ENCODE peak calls at places on chromosomes 11 and 22, in four cellular contexts. N is PC-3, S is brain microvascular endothelial cell, F is IMR-90. P is an unnamed sample.

GRCh38 chr11:65945430-65945911 is at the start of gene TSGA10IP:
- DNase-seq in S (no peak), F (no peak), N (no peak), P (no peak)

GRCh38 chr11:32435947-32436750 is 810 bp upstream of the WT1 start:
- DNase-seq in F (no peak), N (no peak), S (no peak), P (no peak)

GRCh38 chr22:44659140-44659539 is 42.9 kb upstream of the PRR5 start:
- DNase-seq in F (no peak), S (peak; percentile 11), N (no peak), P (no peak)

GRCh38 chr11:65862191-65862735 is 2.0 kb downstream of the MUS81 start:
- DNase-seq in F (no peak), S (no peak), N (no peak), P (no peak)

GRCh38 chr11:35390737-35391682 is 28.3 kb downstream of the SLC1A2 start:
- DNase-seq in S (peak; percentile 76), F (peak; percentile 89), N (peak; percentile 92), P (peak; percentile 58)

GRCh38 chr22:40044870-40045834 is 50.4 kb downstream of the FAM83F start:
- DNase-seq in N (peak; percentile 30), F (peak; percentile 15), S (peak; percentile 11), P (peak; percentile 31)

GRCh38 chr22:44668190-44668885 is 33.7 kb upstream of the PRR5 start:
- DNase-seq in N (no peak), F (no peak), S (no peak), P (no peak)

GRCh38 chr11:74683279-74683871 is 47.9 kb downstream of the CHRDL2 start:
- DNase-seq in N (no peak), S (no peak), F (no peak), P (no peak)

GRCh38 chr22:41445171-41446056 is 1.2 kb downstream of the TOB2 start:
- DNase-seq in N (peak; percentile 43), S (no peak), F (no peak), P (no peak)

GRCh38 chr11:130278745-130279144 is 36.0 kb downstream of the ZBTB44 start:
- DNase-seq in S (no peak), N (no peak), F (peak; percentile 32), P (no peak)

GRCh38 chr11:72625746-72626636 is 48.2 kb downstream of the PDE2A start:
- DNase-seq in N (no peak), F (peak; percentile 27), S (no peak), P (no peak)

GRCh38 chr11:75667268-75667830 is 1.5 kb downstream of the MAP6 start:
- DNase-seq in F (no peak), S (no peak), N (peak; percentile 41), P (peak; percentile 19)

GRCh38 chr11:130217133-130217631 is 57.6 kb downstream of the ST14 start:
- DNase-seq in F (no peak), N (no peak), S (no peak), P (no peak)

GRCh38 chr11:124844664-124845079 is 20.6 kb upstream of the ROBO3 start:
- DNase-seq in F (no peak), N (no peak), S (no peak), P (no peak)

GRCh38 chr11:15800121-15800800 is 556.1 kb downstream of the SOX6 start:
- DNase-seq in F (peak; percentile 86), S (peak; percentile 88), N (peak; percentile 4), P (peak; percentile 7)

GRCh38 chr11:38547464-38547863 is 1949.4 kb upstream of the RAG2 start:
- DNase-seq in N (peak; percentile 52), S (no peak), F (no peak), P (peak; percentile 38)